ENCODE peak calls at places on chromosomes 16 and 17, in four cellular contexts. V is fibroblast of pulmonary artery; C is GM23338; L is activated T-helper 9 cell treated with anti-CD3 and anti-CD28 coated beads, Interleukin-2, amount 50 U/mL, for 16 hours. X is an unnamed sample.

GRCh38 chr16:87702325-87702811 is 63.4 kb downstream of the KLHDC4 start:
- DNase-seq in C (peak; percentile 83), V (peak; percentile 37), L (no peak), X (peak; percentile 53)

GRCh38 chr17:55298111-55298510 is 33.4 kb downstream of the HLF start:
- DNase-seq in L (no peak), V (no peak), C (no peak), X (no peak)

GRCh38 chr16:89922477-89922883 is 662 bp upstream of the TUBB3 start:
- DNase-seq in C (peak; percentile 71), V (peak; percentile 90), L (no peak), X (peak; percentile 88)

GRCh38 chr17:998111-998510 is 1.2 kb downstream of the TIMM22 start:
- DNase-seq in V (no peak), L (no peak), C (no peak), X (no peak)

GRCh38 chr17:38329284-38329683 is 14.5 kb downstream of the GPR179 start:
- DNase-seq in L (no peak), V (no peak), C (no peak), X (no peak)

GRCh38 chr16:84893849-84894599 is 74.2 kb downstream of the CRISPLD2 start:
- DNase-seq in V (no peak), L (no peak), C (no peak), X (no peak)

GRCh38 chr16:57640612-57641011 is 12.2 kb downstream of the ADGRG1 start:
- DNase-seq in C (no peak), L (no peak), V (no peak), X (no peak)

GRCh38 chr16:48481772-48482171 is 96.6 kb upstream of the SIAH1 start:
- DNase-seq in C (no peak), L (no peak), V (no peak), X (no peak)

GRCh38 chr16:30115238-30115637 is 1.9 kb upstream of the GDPD3 start:
- DNase-seq in L (no peak), V (no peak), C (no peak), X (no peak)

GRCh38 chr17:21823643-21824042 is 131.3 kb downstream of the KCNJ18 start:
- DNase-seq in V (no peak), L (no peak), C (no peak), X (no peak)

GRCh38 chr17:82910770-82911169 is 70.9 kb upstream of the ZNF750 start:
- DNase-seq in C (no peak), L (no peak), V (no peak), X (no peak)

GRCh38 chr17:64218066-64218465 is 45.0 kb downstream of the TEX2 start:
- DNase-seq in L (no peak), C (no peak), V (no peak), X (no peak)

GRCh38 chr17:70102531-70102930 is 27.5 kb downstream of the KCNJ16 start:
- DNase-seq in C (no peak), L (no peak), V (no peak), X (no peak)

GRCh38 chr16:1674751-1675664 is 3.1 kb upstream of the JPT2 start:
- DNase-seq in C (no peak), L (no peak), V (peak; percentile 45), X (peak; percentile 30)

GRCh38 chr17:34464812-34465211 is 101.8 kb upstream of the CCL1 start:
- DNase-seq in V (no peak), L (no peak), C (no peak), X (no peak)